ENCODE peak calls at places on chromosomes 4 and X, in five cellular contexts. W, D, U, C and H are unnamed samples.

GRCh38 chr4:2787230-2788100 is 5.4 kb upstream of the SH3BP2 start:
- DNase-seq in C (peak; percentile 29), W (no peak), U (no peak), D (no peak), H (no peak)

GRCh38 chrX:19860571-19860970 is 26.8 kb downstream of the SH3KBP1 start:
- DNase-seq in W (no peak), U (no peak), D (no peak), C (no peak), H (no peak)

GRCh38 chr4:768995-769394 is 56.9 kb downstream of the CPLX1 start:
- DNase-seq in W (no peak), C (peak; percentile 18), D (no peak), U (no peak), H (no peak)

GRCh38 chr4:2788532-2789103 is 4.3 kb upstream of the SH3BP2 start:
- DNase-seq in U (no peak), D (peak; percentile 30), C (no peak), W (no peak), H (no peak)

GRCh38 chr4:65392488-65392887 is 277.8 kb downstream of the EPHA5 start:
- DNase-seq in C (no peak), W (no peak), U (no peak), D (no peak), H (no peak)

GRCh38 chr4:38241541-38241940 is 281.3 kb downstream of the PTTG2 start:
- DNase-seq in D (no peak), U (no peak), C (no peak), W (no peak), H (no peak)

GRCh38 chr4:181823183-181823582 is 420.0 kb upstream of the TENM3 start:
- DNase-seq in U (no peak), W (no peak), C (no peak), D (no peak), H (no peak)

GRCh38 chr4:114782842-114783595 is 184.4 kb downstream of the UGT8 start:
- DNase-seq in C (no peak), U (no peak), D (no peak), W (no peak), H (no peak)

GRCh38 chr4:38948551-38948950 is 80.9 kb downstream of the FAM114A1 start:
- DNase-seq in D (peak; percentile 94), U (no peak), C (peak; percentile 49), W (peak; percentile 64), H (peak; percentile 75)

GRCh38 chr4:120749445-120750151 is 172.9 kb downstream of the PRDM5 start:
- DNase-seq in W (no peak), C (no peak), U (no peak), D (no peak), H (no peak)

GRCh38 chr4:22491939-22492338 is 23.9 kb downstream of the ADGRA3 start:
- DNase-seq in D (no peak), U (no peak), W (no peak), C (no peak), H (no peak)

GRCh38 chrX:57453901-57454300 is 137.9 kb upstream of the ZXDB start:
- DNase-seq in D (peak; percentile 8), U (peak; percentile 32), W (no peak), C (no peak), H (no peak)

DNA sequence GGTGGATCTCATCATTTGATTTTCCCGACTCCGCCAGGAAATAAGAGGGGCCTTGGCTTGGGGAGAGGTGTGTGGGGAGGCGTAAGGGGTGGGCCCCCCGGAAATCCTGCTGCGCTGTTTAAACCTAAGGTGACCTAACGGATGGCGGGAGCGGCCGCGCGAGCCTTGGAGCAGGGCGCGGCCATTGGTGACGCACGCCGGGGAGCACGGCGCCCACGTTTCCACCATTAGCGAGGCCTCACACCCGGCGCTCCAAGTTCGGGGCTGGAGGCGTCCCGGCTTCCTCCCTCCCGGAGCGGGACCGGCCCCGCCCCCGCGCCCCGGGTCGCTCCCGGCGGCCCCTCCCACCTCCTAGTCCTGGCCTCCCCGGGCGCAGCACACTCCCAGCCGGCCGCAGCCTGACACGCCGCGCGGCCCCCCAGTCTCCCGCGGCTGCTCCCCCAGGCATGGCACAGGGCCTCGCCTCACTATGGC is at the start of gene SMS:
- DNase-seq in W (peak; percentile 78), C (peak; percentile 80), D (peak; percentile 82), U (peak; percentile 85), H (peak; percentile 74)
- H3K27ac ChIP-seq in W (peak within 1 kb of the TSS; percentile 82), C (peak within 1 kb of the TSS; percentile 66), D (peak within 1 kb of the TSS; percentile 86), U (peak within 1 kb of the TSS; percentile 80), H (peak within 1 kb of the TSS; percentile 67)

DNA sequence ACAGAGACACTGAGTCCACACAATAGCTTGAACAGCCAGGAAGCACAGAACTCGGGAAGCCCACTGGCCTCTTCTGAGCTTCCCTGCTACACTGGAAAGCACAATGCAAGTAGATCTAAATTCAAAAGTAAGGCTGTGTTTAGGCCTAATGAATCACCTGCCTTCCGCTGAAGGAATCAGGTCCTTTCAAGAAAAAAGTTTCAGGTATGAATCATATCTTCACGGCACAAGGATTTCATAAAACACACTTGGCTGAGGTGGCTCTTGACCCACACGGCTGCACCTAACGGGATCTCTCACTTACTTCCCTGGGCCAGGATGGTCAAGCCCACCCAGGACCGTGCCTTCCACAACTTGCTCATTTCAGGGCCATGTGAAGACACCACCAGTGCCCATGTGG is 59.3 kb downstream of the IRF2 start:
- DNase-seq in D (no peak), C (no peak), W (no peak), U (no peak), H (no peak)
- H3K27ac ChIP-seq in D (no peak overlapping the region), C (no peak overlapping the region), W (no peak overlapping the region), U (no peak overlapping the region), H (no peak overlapping the region)

GRCh38 chr4:88531549-88531948 is 8.0 kb upstream of the PYURF start:
- DNase-seq in C (no peak), W (no peak), D (no peak), U (no peak), H (no peak)

GRCh38 chr4:88533937-88534750 is 10.6 kb upstream of the PYURF start:
- DNase-seq in D (peak; percentile 49), W (no peak), U (no peak), C (no peak), H (no peak)

GRCh38 chr4:88533088-88533790 is 9.7 kb upstream of the PYURF start:
- DNase-seq in W (no peak), D (no peak), U (no peak), C (no peak), H (no peak)

GRCh38 chr4:88537725-88538124 is 14.1 kb upstream of the PYURF start:
- DNase-seq in W (no peak), C (no peak), D (no peak), U (no peak), H (no peak)

DNA sequence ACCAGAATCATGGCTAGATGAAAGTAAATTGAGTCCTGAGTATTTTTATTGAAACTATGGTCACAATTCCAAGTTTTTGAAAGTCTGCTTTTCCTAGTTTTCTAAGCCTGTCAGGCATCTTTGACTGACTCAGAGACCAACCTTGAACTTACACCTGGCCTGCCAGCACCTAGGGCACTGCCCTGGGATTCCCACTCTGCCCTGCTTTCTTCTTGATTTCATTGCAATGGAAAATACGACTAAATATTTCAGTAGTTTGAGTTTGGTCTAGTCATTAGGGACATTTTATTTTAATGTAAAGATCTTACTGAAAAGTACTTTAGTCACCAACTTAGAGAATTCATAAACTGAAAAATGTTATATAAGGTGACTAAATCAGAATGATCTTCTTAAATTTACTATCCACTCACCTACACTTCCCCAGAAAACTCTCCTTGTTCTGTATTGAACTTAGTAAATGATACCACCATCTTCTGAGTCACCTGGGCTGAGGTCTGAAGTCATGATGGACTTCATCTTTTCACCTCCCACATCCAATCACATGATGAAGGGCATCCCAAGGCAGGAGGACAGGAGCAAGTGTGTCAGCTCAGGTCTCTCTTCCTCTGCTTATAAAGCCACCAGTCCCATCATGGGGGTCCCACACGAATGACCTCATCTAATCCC is 11.6 kb upstream of the PYURF start:
- DNase-seq in C (no peak), D (no peak), U (no peak), W (no peak), H (no peak)
- H3K27ac ChIP-seq in C (no peak overlapping the region), D (no peak overlapping the region), U (no peak overlapping the region), W (no peak overlapping the region), H (no peak overlapping the region)

DNA sequence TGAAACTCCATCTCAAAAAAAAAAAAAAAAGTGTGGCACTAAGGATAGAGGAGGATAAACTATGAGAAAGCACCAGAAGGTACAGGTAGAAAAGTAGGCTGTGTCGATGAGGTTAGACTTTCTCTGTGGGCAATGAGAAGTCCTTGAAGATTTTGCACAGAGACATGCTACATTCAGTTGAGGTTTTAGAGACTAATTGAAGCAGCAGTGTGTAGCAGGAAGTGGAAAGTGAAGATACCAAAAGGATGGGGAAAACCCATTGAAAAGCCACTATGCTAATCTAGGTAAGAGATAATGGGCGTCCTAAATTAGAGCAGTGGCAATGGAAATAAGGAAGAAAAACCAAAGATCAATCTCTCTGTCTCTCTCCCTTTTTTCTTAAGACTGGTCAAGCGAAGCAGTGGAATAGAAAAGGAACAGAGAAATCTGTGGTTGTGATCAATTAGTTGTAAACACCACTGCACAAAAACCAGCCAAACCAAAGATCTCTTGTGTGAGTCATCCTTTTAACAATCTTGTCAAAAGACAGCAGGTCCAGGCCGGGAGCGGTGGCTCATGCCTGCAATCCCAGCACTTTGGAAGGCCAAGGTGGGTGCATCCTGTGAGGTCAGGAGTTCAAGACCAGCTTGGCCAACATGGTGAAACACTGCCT is 3.5 kb downstream of the SPINK2 start:
- DNase-seq in U (no peak), C (no peak), D (no peak), W (no peak), H (no peak)
- H3K27ac ChIP-seq in U (no peak overlapping the region), C (no peak overlapping the region), D (no peak overlapping the region), W (no peak overlapping the region), H (no peak overlapping the region)

DNA sequence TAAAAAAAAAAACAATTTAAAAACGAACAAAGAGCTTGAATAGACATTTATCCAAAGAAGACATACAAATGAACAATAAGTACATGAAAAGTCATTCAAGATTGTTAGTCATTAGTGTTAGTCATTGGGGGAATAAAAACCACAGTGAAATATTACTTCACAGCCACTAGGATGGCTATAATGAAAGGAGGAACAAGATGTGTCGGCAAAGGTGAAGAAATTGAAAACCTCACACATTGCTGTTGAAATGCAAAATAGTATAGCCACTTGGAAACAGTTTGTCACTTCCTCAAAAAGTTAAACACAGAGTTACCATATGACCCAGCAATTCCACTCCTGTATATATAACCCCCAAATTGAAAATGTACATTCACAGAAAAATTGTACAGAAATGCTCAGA is 45.2 kb upstream of the SLC39A8 start:
- DNase-seq in W (no peak), C (no peak), D (peak; percentile 45), U (no peak), H (no peak)
- H3K27ac ChIP-seq in W (no peak overlapping the region), C (no peak overlapping the region), D (no peak overlapping the region), U (no peak overlapping the region), H (no peak overlapping the region)

DNA sequence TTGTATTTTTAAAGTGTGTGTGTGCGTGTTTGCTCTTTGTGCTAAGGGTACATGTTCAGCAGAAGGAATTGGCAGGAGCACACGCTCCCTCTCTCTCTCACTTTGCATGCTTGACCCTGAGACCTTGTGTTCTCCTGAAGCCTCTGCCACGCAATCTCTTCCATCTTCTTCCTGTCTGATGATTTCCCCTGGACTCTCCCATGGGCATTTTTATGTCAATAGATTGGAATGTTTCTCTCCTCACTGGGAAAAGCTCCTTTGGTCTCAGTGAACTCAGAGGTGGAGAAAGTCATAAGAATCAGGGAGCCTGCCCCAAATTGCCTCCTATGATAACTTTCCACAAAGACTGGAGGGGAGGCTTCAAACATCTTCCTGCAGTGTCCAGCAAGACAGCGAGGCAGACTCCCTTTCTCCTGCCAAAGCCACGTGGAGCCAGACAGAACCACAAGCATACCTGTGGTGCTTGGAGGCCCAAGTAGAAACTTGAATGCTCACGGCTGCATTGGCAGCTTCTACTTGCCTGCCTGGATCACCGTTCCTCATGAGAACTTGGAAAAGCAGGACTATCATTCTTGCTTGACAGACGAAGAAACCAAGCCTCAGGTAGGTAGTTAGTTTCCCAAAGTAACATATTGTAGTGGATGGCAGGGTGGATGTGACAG is 216.1 kb upstream of the SFRP2 start:
- DNase-seq in D (peak; percentile 45), U (no peak), W (peak; percentile 56), C (peak; percentile 39), H (no peak)
- H3K27ac ChIP-seq in D (no peak overlapping the region), U (no peak overlapping the region), W (peak overlapping the region; percentile 49), C (no peak overlapping the region), H (no peak overlapping the region)